ENCODE peak calls at places on chromosome 1, in five cellular contexts. E is K562, J is GM12878, H is HEK293T, Q is SK-N-SH. B is an unnamed sample.

GRCh38 chr1:21902378-21903012 is 34.6 kb downstream of the HSPG2 start:
- DNase-seq in E (no peak), Q (no peak), H (no peak), J (no peak), B (no peak)

GRCh38 chr1:183633676-183634343 is 1.8 kb downstream of the ARPC5 start:
- DNase-seq in H (peak; percentile 54), J (peak; percentile 73), E (peak; percentile 73), Q (peak; percentile 46), B (peak; percentile 89)

GRCh38 chr1:109047339-109047738 is 5.4 kb upstream of the WDR47 start:
- DNase-seq in Q (no peak), J (no peak), H (no peak), E (no peak), B (no peak)

GRCh38 chr1:9302745-9303524 is 10.2 kb downstream of the SPSB1 start:
- DNase-seq in Q (no peak), E (no peak), J (no peak), H (no peak), B (no peak)

GRCh38 chr1:8663915-8664331 is 153.5 kb downstream of the RERE start:
- DNase-seq in J (no peak), Q (no peak), E (no peak), H (no peak), B (peak; percentile 68)

GRCh38 chr1:245463392-245464165 is 308.8 kb downstream of the KIF26B start:
- DNase-seq in H (no peak), J (no peak), E (no peak), Q (no peak), B (peak; percentile 66)

GRCh38 chr1:29743264-29743663 is 506.9 kb downstream of the PTPRU start:
- DNase-seq in E (no peak), H (no peak), Q (no peak), J (no peak), B (no peak)

GRCh38 chr1:201892211-201892610 is 3.5 kb downstream of the SHISA4 start:
- DNase-seq in E (no peak), J (no peak), Q (no peak), H (no peak), B (no peak)

GRCh38 chr1:43879414-43879813 is 54.2 kb upstream of the ARTN start:
- DNase-seq in Q (no peak), E (no peak), H (no peak), J (no peak), B (no peak)

GRCh38 chr1:220189750-220190347 is 82.4 kb downstream of the RAB3GAP2 start:
- DNase-seq in J (no peak), Q (peak; percentile 32), E (peak; percentile 33), H (peak; percentile 30), B (peak; percentile 16)

GRCh38 chr1:209835782-209836298 is 8.1 kb downstream of the UTP25 start:
- DNase-seq in H (no peak), E (no peak), Q (no peak), J (no peak), B (no peak)

GRCh38 chr1:44534771-44535170 is 129.7 kb downstream of the RNF220 start:
- DNase-seq in E (peak; percentile 43), Q (no peak), J (no peak), H (no peak), B (no peak)

GRCh38 chr1:182206628-182207239 is 145.2 kb upstream of the ZNF648 start:
- DNase-seq in H (no peak), Q (no peak), J (no peak), E (peak; percentile 37), B (no peak)

GRCh38 chr1:155012052-155012546 is 9.5 kb downstream of the ZBTB7B start:
- DNase-seq in H (peak; percentile 63), E (peak; percentile 78), Q (peak; percentile 81), J (no peak), B (no peak)

GRCh38 chr1:2979191-2980072 is 41.8 kb upstream of the ACTRT2 start:
- DNase-seq in J (no peak), H (no peak), Q (peak; percentile 11), E (no peak), B (no peak)

GRCh38 chr1:156727492-156727891 is 777 bp upstream of the METTL25B start:
- DNase-seq in J (no peak), H (no peak), E (no peak), Q (no peak), B (no peak)

GRCh38 chr1:38360807-38361206 is 314.2 kb upstream of the POU3F1 start:
- DNase-seq in J (no peak), H (no peak), Q (no peak), E (peak; percentile 7), B (no peak)

GRCh38 chr1:31007462-31007991 is 58.0 kb downstream of the PUM1 start:
- DNase-seq in J (no peak), Q (no peak), E (no peak), H (no peak), B (no peak)

GRCh38 chr1:47593598-47594285 is 155.9 kb downstream of the FOXD2 start:
- DNase-seq in E (no peak), H (no peak), Q (no peak), J (no peak), B (no peak)

GRCh38 chr1:52677407-52677806 is 20.7 kb downstream of the COA7 start:
- DNase-seq in E (no peak), Q (no peak), H (no peak), J (no peak), B (no peak)

GRCh38 chr1:22508329-22508728 is 55.0 kb upstream of the EPHA8 start:
- DNase-seq in Q (no peak), J (no peak), E (no peak), H (no peak), B (no peak)

GRCh38 chr1:29800522-29800956 is 564.2 kb downstream of the PTPRU start:
- DNase-seq in J (no peak), Q (no peak), H (no peak), E (no peak), B (no peak)

GRCh38 chr1:107879338-107879737 is 85.6 kb downstream of the VAV3 start:
- DNase-seq in J (no peak), E (no peak), Q (no peak), H (no peak), B (no peak)

GRCh38 chr1:1773874-1774273 is 4.4 kb downstream of the NADK start:
- DNase-seq in H (no peak), Q (no peak), E (no peak), J (no peak), B (no peak)

GRCh38 chr1:244757091-244757939 is 78.1 kb upstream of the COX20 start:
- DNase-seq in Q (no peak), E (no peak), J (no peak), H (no peak), B (no peak)

DNA sequence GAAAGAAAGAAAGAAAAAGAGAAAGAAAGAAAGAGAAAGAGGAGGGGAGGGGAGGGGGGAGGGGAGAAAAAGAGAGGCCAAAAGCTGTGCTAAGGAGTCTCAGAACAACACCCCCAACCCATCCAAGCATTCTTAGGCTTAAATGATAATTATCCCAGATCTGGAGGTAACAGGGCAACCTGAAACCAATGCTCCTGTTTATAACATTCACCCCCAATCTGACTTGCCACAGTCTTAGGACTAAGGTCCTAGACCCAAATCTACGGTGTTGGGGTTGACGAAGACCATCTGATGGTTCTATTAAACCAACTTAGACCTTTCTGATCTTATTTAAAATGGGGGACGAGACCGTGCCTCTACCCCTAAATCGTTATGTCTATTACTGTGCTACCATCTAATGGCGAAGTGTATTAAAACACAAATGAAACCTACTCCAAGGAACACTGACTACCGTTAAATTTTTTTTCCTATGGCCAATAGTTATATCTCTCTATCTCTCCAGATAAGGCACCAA is 119.3 kb upstream of the CDC42BPA start:
- DNase-seq in J (no peak), H (peak; percentile 58), Q (peak; percentile 82), E (peak; percentile 81), B (peak; percentile 25)
- TF ChIP-seq FOXM1 in J (no peak), H (no peak), Q (no peak), E (no peak), B (no peak)

GRCh38 chr1:160675641-160676410 is 29.0 kb upstream of the SLAMF1 start:
- DNase-seq in Q (peak; percentile 29), H (peak; percentile 68), E (peak; percentile 86), J (peak; percentile 76), B (peak; percentile 30)
- TF ChIP-seq FOXM1 in Q (no peak), H (no peak), E (no peak), J (no peak), B (no peak)

GRCh38 chr1:42427240-42427639 is 28.6 kb downstream of the ZMYND12 start:
- DNase-seq in Q (no peak), E (no peak), J (no peak), H (no peak), B (no peak)

GRCh38 chr1:42423621-42424200 is 32.1 kb downstream of the ZMYND12 start:
- DNase-seq in E (no peak), J (no peak), Q (no peak), H (no peak), B (no peak)

GRCh38 chr1:42420911-42421585 is 34.8 kb downstream of the ZMYND12 start:
- DNase-seq in Q (peak; percentile 76), H (peak; percentile 52), J (no peak), E (no peak), B (no peak)

GRCh38 chr1:42422672-42423236 is 33.1 kb downstream of the ZMYND12 start:
- DNase-seq in H (no peak), Q (no peak), J (no peak), E (no peak), B (no peak)

DNA sequence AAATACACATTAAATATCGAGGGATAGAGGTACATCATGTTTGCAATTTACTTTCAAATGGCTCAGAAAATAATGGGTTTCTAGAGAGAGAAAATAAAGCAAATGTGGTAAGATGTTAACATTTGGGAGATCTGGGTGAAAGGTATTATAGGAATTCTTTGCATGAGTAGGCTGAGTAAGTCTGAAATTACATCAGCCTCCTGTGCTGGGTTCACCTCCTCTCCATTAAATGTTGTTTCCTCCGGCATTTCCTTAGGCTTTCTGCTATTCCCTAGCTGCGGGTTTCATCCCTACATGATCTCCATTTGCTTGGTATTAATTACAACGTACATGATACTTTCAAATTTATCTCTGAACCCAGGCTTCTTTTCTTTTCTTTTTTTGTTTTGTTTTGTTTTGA is 31.6 kb downstream of the ZMYND12 start:
- DNase-seq in H (no peak), E (no peak), J (no peak), Q (no peak), B (no peak)
- TF ChIP-seq FOXM1 in H (no peak), E (no peak), J (no peak), Q (no peak), B (no peak)

GRCh38 chr1:14019461-14019860 is 319.5 kb downstream of the PRDM2 start:
- DNase-seq in H (no peak), J (no peak), E (no peak), Q (no peak), B (no peak)

GRCh38 chr1:14020006-14020405 is 320.0 kb downstream of the PRDM2 start:
- DNase-seq in E (no peak), H (no peak), J (no peak), Q (no peak), B (no peak)

DNA sequence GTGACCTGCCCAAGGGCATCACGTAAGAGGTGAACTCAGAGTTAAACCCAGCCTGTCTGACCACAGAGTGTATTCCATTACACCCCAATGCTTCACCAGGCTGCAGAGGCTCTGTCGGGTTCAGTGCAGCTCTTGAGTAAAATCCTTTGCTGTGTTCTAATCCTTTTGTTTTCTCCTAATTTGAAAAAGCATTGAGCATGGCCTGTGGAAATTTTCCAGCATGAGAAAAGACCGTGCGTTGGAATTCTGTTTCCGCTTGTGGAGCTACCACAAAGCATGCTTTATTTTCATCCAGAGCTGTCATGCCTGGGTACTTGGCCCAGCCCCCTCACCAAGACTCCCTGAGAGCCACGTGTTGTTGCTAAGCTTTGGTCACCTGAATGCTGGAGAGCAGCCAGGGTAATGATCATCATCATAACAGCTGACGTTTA is 317.6 kb downstream of the PRDM2 start:
- DNase-seq in E (no peak), H (no peak), Q (no peak), J (no peak), B (no peak)
- TF ChIP-seq FOXM1 in E (no peak), H (no peak), Q (no peak), J (no peak), B (no peak)

GRCh38 chr1:153677718-153678518 is 570 bp upstream of the NPR1 start:
- DNase-seq in Q (peak; percentile 86), H (peak; percentile 77), J (no peak), E (peak; percentile 72), B (no peak)
- TF ChIP-seq FOXM1 in Q (no peak), H (no peak), J (no peak), E (no peak), B (no peak)